ENCODE peak calls at places on chromosomes 11 and 22, in seven cellular contexts. R is posterior cingulate gyrus, X is nucleus accumbens, M is neural crest cell, I is ACHN, K is fibroblast of the conjunctiva, V is cardiac septum. W is an unnamed sample.

GRCh38 chr22:48782817-48783511 is 1044.7 kb downstream of the BRD1 start:
- DNase-seq in R (no peak), X (peak), M (peak), I (no peak), K (no peak), V (peak), W (no peak)

GRCh38 chr11:12103411-12104225 is 6.8 kb upstream of the MICAL2 start:
- DNase-seq in R (no peak), X (no peak), M (no peak), I (no peak), K (no peak), V (no peak), W (no peak)

GRCh38 chr11:113204280-113204679 is 110.1 kb upstream of the TTC12 start:
- DNase-seq in R (no peak), X (no peak), M (no peak), I (no peak), K (no peak), V (no peak), W (no peak)

GRCh38 chr11:36311926-36312592 is 16.0 kb downstream of the PRR5L start:
- DNase-seq in R (no peak), X (no peak), M (no peak), I (peak), K (no peak), V (no peak), W (no peak)

GRCh38 chr11:124570160-124570559 is 363 bp downstream of the OR8A1 start:
- DNase-seq in R (no peak), X (no peak), M (no peak), I (no peak), K (no peak), V (no peak), W (no peak)

GRCh38 chr11:13687271-13687670 is 18.8 kb downstream of the FAR1 start:
- DNase-seq in R (no peak), X (no peak), M (no peak), I (no peak), K (no peak), V (no peak), W (no peak)

GRCh38 chr11:88827018-88827676 is 238.6 kb downstream of the GRM5 start:
- DNase-seq in R (no peak), X (no peak), M (no peak), I (no peak), K (no peak), V (no peak), W (no peak)

GRCh38 chr11:31649567-31649966 is 140.0 kb downstream of the ELP4 start:
- DNase-seq in R (no peak), X (no peak), M (no peak), I (no peak), K (no peak), V (no peak), W (no peak)

GRCh38 chr11:70419307-70420007 is 21.1 kb downstream of the CTTN start:
- DNase-seq in R (no peak), X (no peak), M (no peak), I (no peak), K (no peak), V (no peak), W (no peak)

GRCh38 chr11:36699271-36699670 is 101.2 kb upstream of the RAG2 start:
- DNase-seq in R (no peak), X (no peak), M (no peak), I (no peak), K (no peak), V (no peak), W (no peak)

GRCh38 chr22:40694409-40694808 is 15.1 kb downstream of the MCHR1 start:
- DNase-seq in R (no peak), X (no peak), M (no peak), I (no peak), K (no peak), V (peak), W (no peak)

GRCh38 chr11:106503901-106504300 is 426.4 kb downstream of the AASDHPPT start:
- DNase-seq in R (no peak), X (no peak), M (no peak), I (peak), K (no peak), V (no peak), W (no peak)